ENCODE peak calls at places on chromosomes 16 and 17, in six cellular contexts. E, Y, G, P, K and Q are unnamed samples.

GRCh38 chr16:78045865-78046581 is 23.7 kb downstream of the CLEC3A start:
- DNase-seq in E (no peak), K (no peak), Y (peak), P (peak), G (peak), Q (peak)

GRCh38 chr17:71809537-71809936 is 311.3 kb upstream of the SOX9 start:
- DNase-seq in E (no peak), Y (no peak), G (no peak), K (no peak), P (no peak), Q (no peak)

GRCh38 chr17:7336240-7337175 is at the start of gene ACAP1:
- DNase-seq in E (peak), P (peak), K (no peak), Y (no peak), G (peak), Q (no peak)

GRCh38 chr17:4869599-4869998 is 29.7 kb upstream of the C17orf107 start:
- DNase-seq in K (no peak), Y (no peak), E (no peak), P (no peak), G (no peak), Q (no peak)

GRCh38 chr16:25014500-25015147 is 545 bp downstream of the ARHGAP17 start:
- DNase-seq in G (peak), E (peak), Y (no peak), K (peak), P (peak), Q (peak)

GRCh38 chr17:41048441-41048840 is 1.3 kb upstream of the KRTAP2-1 start:
- DNase-seq in K (no peak), Y (no peak), E (no peak), G (no peak), P (no peak), Q (peak)

GRCh38 chr16:84585886-84586285 is 32.0 kb downstream of the COTL1 start:
- DNase-seq in Y (no peak), E (no peak), K (no peak), G (no peak), P (no peak), Q (no peak)

GRCh38 chr17:1896243-1897163 is 66.7 kb downstream of the RPA1 start:
- DNase-seq in P (no peak), K (no peak), Y (no peak), G (no peak), E (no peak), Q (peak)

GRCh38 chr17:27577124-27577761 is 53.7 kb upstream of the LGALS9 start:
- DNase-seq in G (no peak), P (no peak), E (no peak), K (no peak), Y (no peak), Q (no peak)

GRCh38 chr17:42459983-42460300 is 1.3 kb downstream of the ATP6V0A1 start:
- DNase-seq in K (no peak), G (no peak), E (no peak), P (no peak), Y (no peak), Q (no peak)

GRCh38 chr16:70660672-70661350 is 14.5 kb downstream of the IL34 start:
- DNase-seq in K (no peak), Y (no peak), G (no peak), E (no peak), P (no peak), Q (no peak)